ENCODE peak calls at places on chromosomes 7 and 10, in four cellular contexts. V is astrocyte of the spinal cord, T is fibroblast of pulmonary artery, X is sigmoid colon. Y is an unnamed sample.

GRCh38 chr10:78656815-78657621 is 411.7 kb upstream of the ZMIZ1 start:
- DNase-seq in X (peak; percentile 79), T (no peak), V (peak; percentile 28), Y (no peak)

GRCh38 chr10:72740526-72740925 is 48.6 kb downstream of the MCU start:
- DNase-seq in X (peak; percentile 68), T (peak; percentile 42), V (peak; percentile 72), Y (no peak)

GRCh38 chr7:151428393-151429231 is 11.3 kb downstream of the CRYGN start:
- DNase-seq in V (peak; percentile 90), T (peak; percentile 68), X (peak; percentile 76), Y (no peak)

GRCh38 chr10:85618841-85619240 is 747.8 kb downstream of the GRID1 start:
- DNase-seq in V (no peak), X (no peak), T (no peak), Y (no peak)

GRCh38 chr10:9342865-9343450 is 1288.5 kb downstream of the GATA3 start:
- DNase-seq in T (peak; percentile 61), V (peak; percentile 41), X (no peak), Y (peak; percentile 49)

GRCh38 chr10:112658900-112659328 is 211.9 kb downstream of the VTI1A start:
- DNase-seq in V (peak; percentile 52), X (no peak), T (peak; percentile 49), Y (no peak)

GRCh38 chr7:2948794-2949193 is 94.9 kb downstream of the CARD11 start:
- DNase-seq in X (no peak), T (no peak), V (no peak), Y (no peak)

GRCh38 chr10:74652664-74653063 is 173.7 kb upstream of the KAT6B start:
- DNase-seq in X (no peak), V (no peak), T (no peak), Y (no peak)

GRCh38 chr7:159112136-159113011 is 32.3 kb downstream of the VIPR2 start:
- DNase-seq in V (no peak), T (no peak), X (peak; percentile 54), Y (no peak)

GRCh38 chr10:132897516-132898381 is 44.6 kb downstream of the CFAP46 start:
- DNase-seq in X (peak; percentile 53), T (no peak), V (no peak), Y (no peak)

GRCh38 chr10:19194866-19195265 is 146.3 kb downstream of the MALRD1 start:
- DNase-seq in X (no peak), V (no peak), T (peak; percentile 56), Y (no peak)

GRCh38 chr10:28544058-28544457 is 11.1 kb downstream of the WAC start:
- DNase-seq in X (no peak), V (no peak), T (no peak), Y (no peak)

GRCh38 chr10:126387041-126387908 is 1.0 kb downstream of the ADAM12 start:
- DNase-seq in X (peak; percentile 74), T (peak; percentile 73), V (peak; percentile 91), Y (no peak)

GRCh38 chr7:159098424-159098786 is 46.3 kb downstream of the VIPR2 start:
- DNase-seq in T (no peak), X (no peak), V (no peak), Y (no peak)

GRCh38 chr7:155505422-155505793 is 41.0 kb downstream of the CNPY1 start:
- DNase-seq in T (no peak), V (no peak), X (no peak), Y (no peak)

GRCh38 chr10:113058175-113058961 is 108.3 kb downstream of the TCF7L2 start:
- DNase-seq in X (peak; percentile 64), V (peak; percentile 57), T (peak; percentile 89), Y (no peak)

GRCh38 chr10:7239312-7239985 is 171.4 kb downstream of the SFMBT2 start:
- DNase-seq in T (no peak), V (no peak), X (no peak), Y (peak; percentile 66)

GRCh38 chr10:119516381-119517234 is 25.9 kb downstream of the RGS10 start:
- DNase-seq in X (no peak), V (peak; percentile 30), T (no peak), Y (peak; percentile 85)

GRCh38 chr7:107077699-107078516 is 33.4 kb downstream of the PRKAR2B start:
- DNase-seq in V (no peak), X (no peak), T (no peak), Y (no peak)

GRCh38 chr10:63588436-63589180 is 67.4 kb downstream of the REEP3 start:
- DNase-seq in V (no peak), T (no peak), X (no peak), Y (no peak)

GRCh38 chr7:22291979-22292378 is 65.0 kb downstream of the RAPGEF5 start:
- DNase-seq in X (no peak), V (no peak), T (no peak), Y (no peak)

GRCh38 chr10:69123306-69123746 is 652 bp upstream of the VPS26A start:
- DNase-seq in V (no peak), T (peak; percentile 75), X (no peak), Y (no peak)

GRCh38 chr7:120404042-120404441 is 131.1 kb downstream of the KCND2 start:
- DNase-seq in T (no peak), X (no peak), V (peak; percentile 22), Y (no peak)

GRCh38 chr7:120400806-120401455 is 128.0 kb downstream of the KCND2 start:
- DNase-seq in V (no peak), T (no peak), X (no peak), Y (no peak)

GRCh38 chr7:120405652-120406051 is 132.7 kb downstream of the KCND2 start:
- DNase-seq in V (no peak), T (no peak), X (no peak), Y (no peak)

GRCh38 chr7:120402368-120402767 is 129.4 kb downstream of the KCND2 start:
- DNase-seq in X (no peak), T (peak; percentile 40), V (peak; percentile 50), Y (no peak)

GRCh38 chr7:120402801-120403200 is 129.8 kb downstream of the KCND2 start:
- DNase-seq in X (no peak), T (peak; percentile 36), V (peak; percentile 31), Y (no peak)
- H3K4me3 ChIP-seq in X (no peak overlapping the region), T (no peak overlapping the region), V (no peak overlapping the region), Y (no peak overlapping the region)

GRCh38 chr10:80458638-80459037 is 4.5 kb downstream of the TSPAN14 start:
- DNase-seq in V (no peak), T (no peak), X (no peak), Y (no peak)
- H3K4me3 ChIP-seq in V (no peak overlapping the region), T (no peak overlapping the region), X (no peak overlapping the region), Y (no peak overlapping the region)

DNA sequence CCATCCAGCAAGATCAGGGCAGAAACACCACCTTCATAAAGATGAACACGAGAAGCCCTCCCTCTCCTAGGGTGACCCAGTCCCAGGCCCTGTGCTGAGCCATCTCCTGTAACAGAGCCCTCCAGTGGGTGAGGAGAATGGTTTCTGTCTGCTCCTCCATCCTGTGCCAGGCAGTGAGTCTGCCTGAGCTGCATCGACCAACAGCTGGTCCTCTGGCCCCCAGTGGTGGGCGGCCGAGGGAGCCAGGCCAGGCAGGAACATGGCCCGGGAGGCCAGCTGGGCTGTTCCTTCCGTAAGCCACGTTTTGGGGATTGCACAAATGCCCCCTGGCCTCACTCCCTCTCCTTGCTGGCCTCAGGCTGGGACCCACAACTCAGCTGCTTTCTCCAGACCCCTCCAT is 73.5 kb downstream of the GRB10 start:
- DNase-seq in T (no peak), V (no peak), X (no peak), Y (no peak)
- H3K4me3 ChIP-seq in T (no peak overlapping the region), V (no peak overlapping the region), X (no peak overlapping the region), Y (no peak overlapping the region)

GRCh38 chr10:80453392-80453714 is 757 bp upstream of the TSPAN14 start:
- DNase-seq in T (no peak), V (no peak), X (no peak), Y (no peak)

GRCh38 chr10:80455461-80456345 is 1.6 kb downstream of the TSPAN14 start:
- DNase-seq in X (no peak), T (no peak), V (no peak), Y (no peak)

GRCh38 chr10:80454526-80455460 is 683 bp downstream of the TSPAN14 start:
- DNase-seq in V (no peak), X (peak; percentile 78), T (peak; percentile 39), Y (no peak)

GRCh38 chr10:80452688-80453391 is 1.3 kb upstream of the TSPAN14 start:
- DNase-seq in X (no peak), T (no peak), V (no peak), Y (no peak)

GRCh38 chr10:80453715-80454525 is at the start of gene TSPAN14:
- DNase-seq in X (peak; percentile 95), V (peak; percentile 79), T (peak; percentile 86), Y (no peak)
- H3K4me3 ChIP-seq in X (peak within 1 kb of the TSS; percentile 95), V (peak within 1 kb of the TSS; percentile 78), T (peak within 1 kb of the TSS; percentile 83), Y (peak within 1 kb of the TSS; percentile 78)

GRCh38 chr10:13526952-13527863 is 1.6 kb downstream of the BEND7 start:
- DNase-seq in V (peak; percentile 61), X (no peak), T (peak; percentile 27), Y (no peak)
- H3K4me3 ChIP-seq in V (peak overlapping the region; percentile 41), X (peak overlapping the region; percentile 65), T (peak overlapping the region; percentile 56), Y (no peak overlapping the region)

GRCh38 chr10:47025253-47025539 is 114.0 kb downstream of the PTPN20 start:
- DNase-seq in X (no peak), V (no peak), T (no peak), Y (no peak)
- H3K4me3 ChIP-seq in X (no peak overlapping the region), V (no peak overlapping the region), T (no peak overlapping the region), Y (no peak overlapping the region)

GRCh38 chr7:68020102-68020501 is 1023.5 kb downstream of the TYW1 start:
- DNase-seq in V (no peak), X (no peak), T (no peak), Y (no peak)

GRCh38 chr7:68009716-68010115 is 1013.1 kb downstream of the TYW1 start:
- DNase-seq in X (no peak), T (no peak), V (no peak), Y (no peak)

GRCh38 chr7:68015565-68016532 is 1019.2 kb downstream of the TYW1 start:
- DNase-seq in X (no peak), V (no peak), T (no peak), Y (no peak)

GRCh38 chr7:68014031-68014774 is 1017.6 kb downstream of the TYW1 start:
- DNase-seq in V (no peak), X (no peak), T (no peak), Y (no peak)

GRCh38 chr7:68015098-68015497 is 1018.5 kb downstream of the TYW1 start:
- DNase-seq in V (no peak), T (no peak), X (no peak), Y (no peak)
- H3K4me3 ChIP-seq in V (no peak overlapping the region), T (no peak overlapping the region), X (no peak overlapping the region), Y (no peak overlapping the region)

GRCh38 chr7:33813331-33813730 is 92.0 kb upstream of the BMPER start:
- DNase-seq in V (peak; percentile 72), X (no peak), T (peak; percentile 39), Y (no peak)

GRCh38 chr7:33809218-33809617 is 96.1 kb upstream of the BMPER start:
- DNase-seq in T (no peak), V (no peak), X (no peak), Y (no peak)

GRCh38 chr7:33816106-33816505 is 89.2 kb upstream of the BMPER start:
- DNase-seq in X (no peak), V (no peak), T (no peak), Y (no peak)

GRCh38 chr7:33814958-33815735 is 90.2 kb upstream of the BMPER start:
- DNase-seq in T (no peak), X (no peak), V (no peak), Y (no peak)

GRCh38 chr7:33814400-33814799 is 90.9 kb upstream of the BMPER start:
- DNase-seq in X (no peak), V (peak; percentile 29), T (peak; percentile 40), Y (no peak)
- H3K4me3 ChIP-seq in X (no peak overlapping the region), V (no peak overlapping the region), T (no peak overlapping the region), Y (no peak overlapping the region)

Y was measured in Jurkat, Clone E6-1.